ENCODE peak calls at places on chromosomes 12 and 14, in seven cellular contexts. F, P, U, I, T, A and L are unnamed samples.

GRCh38 chr14:38931969-38932652 is 170.9 kb downstream of the SEC23A start:
- DNase-seq in F (no peak), P (no peak), U (peak), I (no peak), T (no peak), A (no peak), L (peak)

GRCh38 chr14:93543766-93544165 is 113.0 kb downstream of the UNC79 start:
- DNase-seq in F (peak), P (no peak), U (no peak), I (no peak), T (peak), A (no peak), L (no peak)

GRCh38 chr12:33223956-33224355 is 215.7 kb downstream of the SYT10 start:
- DNase-seq in F (no peak), P (no peak), U (peak), I (no peak), T (no peak), A (no peak), L (no peak)

GRCh38 chr12:9227953-9228352 is 19.8 kb upstream of the PZP start:
- DNase-seq in F (no peak), P (no peak), U (no peak), I (no peak), T (no peak), A (no peak), L (no peak)

GRCh38 chr14:54686219-54686870 is 119.4 kb downstream of the SAMD4A start:
- DNase-seq in F (no peak), P (no peak), U (no peak), I (no peak), T (peak), A (no peak), L (no peak)

GRCh38 chr14:29798078-29798477 is 129.6 kb downstream of the PRKD1 start:
- DNase-seq in F (no peak), P (no peak), U (no peak), I (no peak), T (no peak), A (no peak), L (no peak)

GRCh38 chr14:34629657-34630529 is at the start of gene SNX6:
- DNase-seq in F (peak), P (peak), U (peak), I (peak), T (peak), A (peak), L (peak)

GRCh38 chr14:34678306-34678705 is 36.1 kb downstream of the CFL2 start:
- DNase-seq in F (no peak), P (no peak), U (no peak), I (no peak), T (no peak), A (no peak), L (no peak)

GRCh38 chr14:77242752-77243151 is 28.3 kb downstream of the NGB start:
- DNase-seq in F (no peak), P (no peak), U (no peak), I (peak), T (no peak), A (no peak), L (no peak)

GRCh38 chr14:32078794-32079663 is 1.9 kb downstream of the ARHGAP5 start:
- DNase-seq in F (no peak), P (no peak), U (no peak), I (no peak), T (peak), A (no peak), L (no peak)

GRCh38 chr14:21073921-21074320 is 3.8 kb downstream of the ARHGEF40 start:
- DNase-seq in F (no peak), P (no peak), U (no peak), I (no peak), T (no peak), A (no peak), L (no peak)

GRCh38 chr14:59281613-59282012 is 93.1 kb downstream of the DAAM1 start:
- DNase-seq in F (no peak), P (no peak), U (no peak), I (no peak), T (no peak), A (no peak), L (no peak)

GRCh38 chr14:65991124-65991523 is 495.0 kb upstream of the CCDC196 start:
- DNase-seq in F (no peak), P (no peak), U (no peak), I (no peak), T (no peak), A (no peak), L (peak)

GRCh38 chr12:87953257-87953860 is 75.8 kb downstream of the C12orf50 start:
- DNase-seq in F (peak), P (no peak), U (no peak), I (no peak), T (peak), A (no peak), L (peak)

GRCh38 chr12:4268549-4269181 is 4.9 kb upstream of the CCND2 start:
- DNase-seq in F (no peak), P (no peak), U (no peak), I (no peak), T (peak), A (no peak), L (no peak)

GRCh38 chr12:132071001-132071810 is 72.9 kb downstream of the DDX51 start:
- DNase-seq in F (no peak), P (no peak), U (no peak), I (no peak), T (no peak), A (no peak), L (no peak)

GRCh38 chr14:70857499-70857895 is 48.2 kb upstream of the MAP3K9 start:
- DNase-seq in F (no peak), P (no peak), U (no peak), I (no peak), T (no peak), A (no peak), L (peak)

GRCh38 chr12:65446901-65447300 is 168.4 kb downstream of the MSRB3 start:
- DNase-seq in F (no peak), P (no peak), U (no peak), I (no peak), T (no peak), A (no peak), L (no peak)

GRCh38 chr12:65442418-65442817 is 163.9 kb downstream of the MSRB3 start:
- DNase-seq in F (no peak), P (no peak), U (no peak), I (no peak), T (no peak), A (no peak), L (no peak)

GRCh38 chr12:65443038-65443437 is 164.6 kb downstream of the MSRB3 start:
- DNase-seq in F (no peak), P (no peak), U (no peak), I (no peak), T (no peak), A (no peak), L (no peak)
- TF ChIP-seq CTCF in F (no peak), P (no peak), U (no peak), I (no peak), T (no peak), A (no peak), L (no peak)

GRCh38 chr12:54189198-54189539 is 384 bp upstream of the SMUG1 start:
- DNase-seq in F (no peak), P (no peak), U (no peak), I (no peak), T (no peak), A (no peak), L (no peak)

GRCh38 chr12:54195080-54195479 is 6.3 kb upstream of the SMUG1 start:
- DNase-seq in F (no peak), P (no peak), U (peak), I (no peak), T (no peak), A (no peak), L (no peak)

GRCh38 chr12:54191126-54191525 is 2.3 kb upstream of the SMUG1 start:
- DNase-seq in F (no peak), P (no peak), U (no peak), I (no peak), T (no peak), A (no peak), L (no peak)

GRCh38 chr12:54193437-54193836 is 4.7 kb upstream of the SMUG1 start:
- DNase-seq in F (peak), P (no peak), U (no peak), I (no peak), T (no peak), A (no peak), L (no peak)

GRCh38 chr12:54191550-54192022 is 2.8 kb upstream of the SMUG1 start:
- DNase-seq in F (peak), P (peak), U (peak), I (peak), T (peak), A (no peak), L (peak)
- TF ChIP-seq CTCF in F (peak), P (peak), U (peak), I (peak), T (peak), A (peak), L (peak)

GRCh38 chr12:53181935-53182334 is 1.2 kb upstream of the CSAD start:
- DNase-seq in F (no peak), P (no peak), U (no peak), I (no peak), T (no peak), A (no peak), L (peak)
- TF ChIP-seq CTCF in F (no peak), P (no peak), U (no peak), I (no peak), T (no peak), A (no peak), L (no peak)

DNA sequence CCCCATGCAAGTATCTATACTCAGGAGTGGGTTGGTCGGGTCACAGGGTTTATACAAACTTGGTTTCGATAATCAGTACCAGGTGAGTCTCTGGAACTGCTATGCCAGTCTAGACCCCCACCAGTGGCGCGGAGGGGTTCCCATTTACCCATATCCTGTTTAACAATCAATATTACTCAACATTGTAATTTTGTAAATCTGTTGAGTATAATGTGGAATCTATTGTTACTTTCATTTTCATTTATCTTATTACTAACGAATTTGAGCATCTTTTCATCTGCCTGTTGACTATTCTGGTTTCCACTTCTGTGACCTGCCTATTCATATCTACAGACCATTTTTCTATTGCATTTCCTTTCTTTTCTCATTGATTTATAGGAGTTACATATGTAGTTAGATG is 275.2 kb upstream of the CRY1 start:
- DNase-seq in F (no peak), P (no peak), U (no peak), I (no peak), T (no peak), A (no peak), L (no peak)
- TF ChIP-seq CTCF in F (no peak), P (no peak), U (no peak), I (no peak), T (no peak), A (no peak), L (no peak)

GRCh38 chr12:84701041-84701440 is 211.6 kb downstream of the SLC6A15 start:
- DNase-seq in F (no peak), P (no peak), U (no peak), I (no peak), T (no peak), A (no peak), L (no peak)
- TF ChIP-seq CTCF in F (no peak), P (no peak), U (no peak), I (no peak), T (no peak), A (no peak), L (no peak)